ENCODE peak calls at places on chromosome 1, in seven cellular contexts. I, W, V, X, Y, O and J are unnamed samples.

GRCh38 chr1:237556911-237557310 is 333.8 kb downstream of the ZP4 start:
- DNase-seq in W (no peak), I (no peak), O (no peak), X (no peak), Y (no peak), V (no peak), J (no peak)

GRCh38 chr1:245995474-245995873 is 511.6 kb downstream of the SMYD3 start:
- DNase-seq in V (no peak), I (no peak), X (no peak), O (no peak), W (no peak), Y (no peak), J (no peak)

GRCh38 chr1:150484861-150485260 is 2.4 kb upstream of the TARS2 start:
- DNase-seq in I (no peak), O (peak; percentile 32), W (peak; percentile 24), X (peak; percentile 50), V (no peak), Y (no peak), J (no peak)

GRCh38 chr1:180230791-180231505 is 884 bp downstream of the LHX4 start:
- DNase-seq in V (no peak), X (peak; percentile 90), O (peak; percentile 65), I (no peak), W (peak; percentile 51), Y (peak; percentile 74), J (peak; percentile 61)

GRCh38 chr1:160907976-160908375 is 23.0 kb upstream of the ITLN1 start:
- DNase-seq in Y (no peak), I (no peak), X (no peak), W (no peak), O (no peak), V (no peak), J (no peak)

GRCh38 chr1:228036701-228037231 is 30.0 kb downstream of the WNT3A start:
- DNase-seq in Y (peak; percentile 30), V (no peak), X (no peak), I (no peak), W (no peak), O (no peak), J (no peak)

GRCh38 chr1:228323401-228323800 is 83.2 kb downstream of the TRIM11 start:
- DNase-seq in O (no peak), V (no peak), Y (no peak), I (no peak), X (no peak), W (no peak), J (no peak)

GRCh38 chr1:46996659-46997281 is 26.7 kb upstream of the CYP4X1 start:
- DNase-seq in V (no peak), X (peak; percentile 18), I (no peak), O (no peak), W (no peak), Y (no peak), J (no peak)

GRCh38 chr1:158324375-158324774 is 7.0 kb downstream of the CD1B start:
- DNase-seq in O (no peak), W (no peak), Y (no peak), X (no peak), V (no peak), I (no peak), J (no peak)

GRCh38 chr1:99240621-99241020 is 23.7 kb upstream of the PLPPR4 start:
- DNase-seq in W (no peak), I (no peak), X (no peak), O (no peak), V (no peak), Y (no peak), J (no peak)

GRCh38 chr1:15684468-15685283 is 556 bp downstream of the PLEKHM2 start:
- DNase-seq in X (peak; percentile 64), Y (peak; percentile 38), V (peak; percentile 23), I (no peak), W (no peak), O (peak; percentile 66), J (peak; percentile 42)

GRCh38 chr1:167805041-167805556 is 83.3 kb downstream of the MPZL1 start:
- DNase-seq in O (no peak), W (no peak), Y (no peak), X (no peak), I (no peak), V (no peak), J (no peak)

GRCh38 chr1:68293609-68294353 is 61.5 kb upstream of the WLS start:
- DNase-seq in Y (peak; percentile 77), O (peak; percentile 74), I (peak; percentile 58), W (peak; percentile 45), X (peak; percentile 100), V (peak; percentile 95), J (no peak)

GRCh38 chr1:43293171-43293570 is 7.6 kb upstream of the TIE1 start:
- DNase-seq in I (no peak), X (no peak), V (no peak), O (no peak), Y (no peak), W (no peak), J (no peak)

GRCh38 chr1:43294761-43295160 is 6.0 kb upstream of the TIE1 start:
- DNase-seq in I (no peak), W (no peak), Y (no peak), O (no peak), X (no peak), V (no peak), J (no peak)

GRCh38 chr1:43292679-43293078 is 7.3 kb upstream of the C1orf210 start:
- DNase-seq in Y (no peak), W (no peak), O (no peak), X (no peak), V (no peak), I (no peak), J (no peak)

GRCh38 chr1:43292151-43292550 is 6.8 kb upstream of the C1orf210 start:
- DNase-seq in W (no peak), V (no peak), X (no peak), Y (no peak), I (no peak), O (no peak), J (no peak)

GRCh38 chr1:43293896-43294760 is 6.7 kb upstream of the TIE1 start:
- DNase-seq in Y (no peak), V (no peak), W (peak; percentile 56), O (peak; percentile 42), I (no peak), X (peak; percentile 78), J (no peak)
- H3K18ac ChIP-seq in Y (no peak overlapping the region), V (peak overlapping the region; percentile 35), W (no peak overlapping the region), O (peak overlapping the region; percentile 15), I (no peak overlapping the region), X (no peak overlapping the region), J (no peak overlapping the region)

GRCh38 chr1:169849346-169850022 is 44.2 kb downstream of the SCYL3 start:
- DNase-seq in Y (no peak), X (no peak), O (no peak), W (no peak), I (no peak), V (no peak), J (no peak)
- H3K18ac ChIP-seq in Y (no peak overlapping the region), X (no peak overlapping the region), O (no peak overlapping the region), W (no peak overlapping the region), I (no peak overlapping the region), V (no peak overlapping the region), J (no peak overlapping the region)

GRCh38 chr1:207901041-207901653 is 9.8 kb downstream of the CD34 start:
- DNase-seq in O (no peak), W (no peak), Y (no peak), V (no peak), X (no peak), I (no peak), J (no peak)

GRCh38 chr1:207896547-207896946 is 14.4 kb downstream of the CD34 start:
- DNase-seq in W (no peak), X (no peak), V (no peak), O (no peak), Y (no peak), I (no peak), J (no peak)

GRCh38 chr1:207898836-207899235 is 12.1 kb downstream of the CD34 start:
- DNase-seq in I (no peak), O (no peak), W (no peak), X (no peak), V (no peak), Y (no peak), J (no peak)

GRCh38 chr1:207897188-207897587 is 13.7 kb downstream of the CD34 start:
- DNase-seq in Y (no peak), I (no peak), W (no peak), X (no peak), V (no peak), O (peak; percentile 14), J (peak; percentile 9)

GRCh38 chr1:207898260-207898659 is 12.7 kb downstream of the CD34 start:
- DNase-seq in V (no peak), Y (no peak), O (no peak), I (no peak), X (no peak), W (no peak), J (peak; percentile 14)
- H3K18ac ChIP-seq in V (no peak overlapping the region), Y (no peak overlapping the region), O (no peak overlapping the region), I (no peak overlapping the region), X (no peak overlapping the region), W (no peak overlapping the region), J (no peak overlapping the region)

DNA sequence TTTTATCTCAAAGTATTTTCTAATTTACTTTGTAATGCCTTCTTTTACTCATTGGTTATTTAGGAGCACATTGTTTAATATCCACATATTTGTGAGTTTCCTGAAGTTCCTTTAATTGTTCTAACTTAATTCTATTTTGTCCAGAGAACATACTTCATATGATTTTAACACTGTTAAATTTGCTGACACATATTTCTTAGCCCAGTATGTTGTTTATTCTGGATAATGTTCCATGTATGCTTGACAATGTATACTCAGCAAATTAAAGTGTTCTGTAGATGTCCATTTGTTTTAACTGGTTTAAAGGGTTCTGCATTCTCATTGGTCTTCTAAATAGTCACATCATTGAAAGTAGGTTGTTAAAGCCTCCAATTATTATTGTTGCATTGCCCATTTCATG is 643.7 kb upstream of the NR5A2 start:
- DNase-seq in W (no peak), V (no peak), O (no peak), X (no peak), I (no peak), Y (no peak), J (no peak)
- H3K18ac ChIP-seq in W (no peak overlapping the region), V (no peak overlapping the region), O (no peak overlapping the region), X (no peak overlapping the region), I (no peak overlapping the region), Y (no peak overlapping the region), J (no peak overlapping the region)

GRCh38 chr1:39080269-39080826 is 54.2 kb downstream of the NDUFS5 start:
- DNase-seq in W (no peak), X (no peak), V (no peak), O (no peak), I (no peak), Y (no peak), J (no peak)

GRCh38 chr1:39080884-39081265 is 54.7 kb downstream of the NDUFS5 start:
- DNase-seq in Y (peak; percentile 87), I (peak; percentile 59), W (no peak), X (no peak), V (peak; percentile 82), O (no peak), J (no peak)

GRCh38 chr1:39081266-39082139 is 55.4 kb downstream of the NDUFS5 start:
- DNase-seq in O (peak; percentile 22), I (no peak), V (no peak), X (no peak), W (no peak), Y (no peak), J (no peak)

GRCh38 chr1:39076127-39076798 is 50.1 kb downstream of the NDUFS5 start:
- DNase-seq in O (peak; percentile 43), W (peak; percentile 65), I (no peak), V (no peak), Y (no peak), X (no peak), J (no peak)

DNA sequence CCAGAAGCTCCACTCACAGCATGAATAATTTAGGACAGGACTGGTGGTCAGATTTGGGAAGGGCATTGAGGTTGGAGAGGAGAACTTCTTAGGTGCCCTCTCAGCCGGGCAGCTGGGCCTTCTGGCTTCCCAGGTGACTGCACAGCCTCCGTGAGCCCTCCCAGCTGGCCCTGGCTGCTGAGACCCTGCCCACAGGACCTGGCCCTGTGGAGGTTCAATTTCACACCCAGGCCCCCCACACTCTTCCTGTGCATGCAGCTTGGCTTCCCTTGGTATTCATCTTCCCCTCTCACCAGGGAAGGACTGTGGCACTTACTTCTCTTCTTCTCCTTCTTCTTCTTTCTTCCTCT is 50.6 kb downstream of the NDUFS5 start:
- DNase-seq in X (no peak), V (no peak), W (no peak), I (no peak), O (no peak), Y (no peak), J (no peak)
- H3K18ac ChIP-seq in X (no peak overlapping the region), V (no peak overlapping the region), W (no peak overlapping the region), I (no peak overlapping the region), O (no peak overlapping the region), Y (no peak overlapping the region), J (no peak overlapping the region)